ENCODE peak calls at places on chromosomes 2 and 18, in ten cellular contexts. J is sigmoid colon; P is GM06990; N is right atrium auricular region; B is naive thymus-derived CD4-positive, alpha-beta T cell; R is WERI-Rb-1; Y is heart right ventricle; D is lower lobe of right lung; G is lung; O is fibroblast of pulmonary artery. Z is an unnamed sample.

GRCh38 chr2:53572696-53573095 is 194.9 kb upstream of the CHAC2 start:
- DNase-seq in J (no peak), P (no peak), N (no peak), B (no peak), R (no peak), Y (no peak), D (no peak), G (no peak), O (no peak), Z (no peak)

GRCh38 chr2:223945755-223946154 is 620 bp upstream of the WDFY1 start:
- DNase-seq in J (no peak), P (no peak), N (no peak), B (no peak), R (no peak), Y (no peak), D (no peak), G (no peak), O (no peak), Z (no peak)

GRCh38 chr2:14756981-14757657 is 124.6 kb downstream of the LRATD1 start:
- DNase-seq in J (no peak), P (no peak), N (no peak), B (no peak), R (no peak), Y (no peak), D (no peak), G (no peak), O (peak), Z (peak)

GRCh38 chr2:237073552-237073951 is 12.1 kb upstream of the COPS8 start:
- DNase-seq in J (no peak), P (no peak), N (no peak), B (no peak), R (no peak), Y (no peak), D (no peak), G (no peak), O (peak), Z (peak)

GRCh38 chr18:31101148-31102019 is 837 bp downstream of the DSC2 start:
- DNase-seq in J (peak), P (peak), N (peak), B (no peak), R (peak), Y (peak), D (peak), G (peak), O (peak), Z (no peak)

GRCh38 chr18:79402977-79403722 is 7.4 kb downstream of the NFATC1 start:
- DNase-seq in J (peak), P (no peak), N (peak), B (no peak), R (no peak), Y (peak), D (peak), G (peak), O (peak), Z (no peak)

GRCh38 chr18:72898870-72899840 is 31.4 kb upstream of the NETO1 start:
- DNase-seq in J (no peak), P (no peak), N (no peak), B (no peak), R (no peak), Y (no peak), D (no peak), G (no peak), O (no peak), Z (no peak)

GRCh38 chr2:201733544-201733943 is 35.1 kb upstream of the MPP4 start:
- DNase-seq in J (no peak), P (no peak), N (no peak), B (no peak), R (no peak), Y (no peak), D (no peak), G (no peak), O (no peak), Z (no peak)

GRCh38 chr18:69897397-69898108 is 50.1 kb downstream of the CD226 start:
- DNase-seq in J (no peak), P (peak), N (no peak), B (peak), R (no peak), Y (no peak), D (no peak), G (no peak), O (no peak), Z (no peak)

GRCh38 chr2:131425191-131426021 is 50.5 kb upstream of the TUBA3D start:
- DNase-seq in J (no peak), P (no peak), N (no peak), B (no peak), R (no peak), Y (no peak), D (no peak), G (no peak), O (no peak), Z (no peak)

GRCh38 chr2:131417886-131418285 is 53.9 kb upstream of the RAB6D start:
- DNase-seq in J (no peak), P (no peak), N (no peak), B (no peak), R (no peak), Y (no peak), D (no peak), G (no peak), O (no peak), Z (no peak)

GRCh38 chr2:131413785-131414184 is 49.8 kb upstream of the RAB6D start:
- DNase-seq in J (no peak), P (no peak), N (no peak), B (no peak), R (no peak), Y (no peak), D (no peak), G (no peak), O (no peak), Z (no peak)

GRCh38 chr2:131418625-131419024 is 54.7 kb upstream of the RAB6D start:
- DNase-seq in J (no peak), P (no peak), N (no peak), B (no peak), R (no peak), Y (no peak), D (no peak), G (no peak), O (no peak), Z (no peak)

GRCh38 chr2:131419447-131419846 is 55.5 kb upstream of the RAB6D start:
- DNase-seq in J (no peak), P (no peak), N (no peak), B (no peak), R (no peak), Y (no peak), D (no peak), G (no peak), O (no peak), Z (peak)
- H3K4me3 ChIP-seq in J (no peak), P (no peak), N (no peak), B (no peak), R (no peak), Y (no peak), D (no peak), G (no peak), O (no peak), Z (no peak)

GRCh38 chr2:172073518-172073917 is 11.8 kb upstream of the DLX1 start:
- DNase-seq in J (no peak), P (no peak), N (no peak), B (no peak), R (no peak), Y (no peak), D (no peak), G (no peak), O (no peak), Z (no peak)
- H3K4me3 ChIP-seq in J (no peak), P (no peak), N (no peak), B (no peak), R (no peak), Y (no peak), D (no peak), G (no peak), O (no peak), Z (no peak)

DNA sequence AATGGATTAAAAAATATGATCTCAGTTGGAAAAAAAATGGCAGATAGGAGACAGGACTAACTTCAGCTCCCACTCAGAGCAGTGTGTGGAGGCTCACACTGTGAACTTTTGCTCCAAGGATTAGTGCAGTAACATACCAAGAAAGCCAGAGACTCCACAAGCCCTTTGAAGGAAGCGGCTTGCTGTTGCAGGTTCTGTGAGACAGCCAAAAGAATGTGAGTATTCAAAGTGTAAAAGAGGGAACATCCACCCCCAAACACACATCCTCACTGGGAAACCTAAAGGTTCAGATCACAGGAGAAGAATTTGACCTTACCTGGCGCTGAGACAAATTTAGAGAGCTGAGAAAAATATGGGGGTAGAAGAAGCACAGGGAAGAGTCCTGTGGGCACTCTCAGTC is 77.5 kb downstream of the FAM171B start:
- DNase-seq in J (no peak), P (no peak), N (no peak), B (no peak), R (no peak), Y (no peak), D (no peak), G (no peak), O (no peak), Z (peak)
- H3K4me3 ChIP-seq in J (no peak), P (no peak), N (no peak), B (no peak), R (no peak), Y (no peak), D (no peak), G (no peak), O (no peak), Z (no peak)

GRCh38 chr2:206079699-206080465 is 6.1 kb downstream of the INO80D start:
- DNase-seq in J (no peak), P (no peak), N (no peak), B (no peak), R (no peak), Y (no peak), D (no peak), G (no peak), O (no peak), Z (no peak)
- H3K4me3 ChIP-seq in J (no peak), P (no peak), N (no peak), B (no peak), R (no peak), Y (no peak), D (no peak), G (no peak), O (no peak), Z (no peak)

DNA sequence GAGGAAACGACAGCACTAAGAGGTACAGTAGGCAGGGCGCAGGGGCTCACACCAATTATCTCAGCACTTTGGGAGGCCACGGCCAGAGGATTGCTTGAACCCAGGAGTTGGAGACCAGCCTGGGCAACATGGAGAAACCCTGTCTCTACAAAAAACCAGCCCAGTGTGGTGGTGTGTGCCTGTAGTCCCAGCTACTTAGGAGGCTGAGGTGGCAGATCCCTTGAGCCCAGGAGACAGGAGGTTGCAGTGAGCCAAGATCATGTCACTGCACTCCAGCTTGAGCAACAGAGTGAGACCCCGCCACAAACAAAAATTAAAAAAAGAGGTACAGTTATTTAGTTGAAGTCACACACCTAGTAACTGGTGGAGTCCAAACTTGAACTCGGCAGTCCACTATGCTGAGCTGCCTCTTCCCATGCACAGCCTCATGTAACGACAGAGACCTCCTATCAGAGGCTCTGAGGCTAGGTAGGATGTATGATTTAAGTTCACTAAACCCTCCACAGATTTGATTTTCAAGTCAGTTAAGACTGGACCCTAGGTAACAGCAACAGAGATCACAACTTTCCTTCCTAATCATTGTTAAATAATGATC is 8.7 kb downstream of the STK17B start:
- DNase-seq in J (no peak), P (no peak), N (no peak), B (no peak), R (no peak), Y (no peak), D (no peak), G (no peak), O (no peak), Z (no peak)
- H3K4me3 ChIP-seq in J (no peak), P (peak), N (no peak), B (peak), R (no peak), Y (no peak), D (no peak), G (no peak), O (no peak), Z (no peak)

Z was measured in skeletal muscle cell.